ENCODE peak calls at places on chromosomes 16 and 17, in nine cellular contexts. Z is kidney; V is right lobe of liver; W is CD8-positive, alpha-beta T cell; D is mesothelial cell of epicardium; G is fibroblast of mammary gland; S is fibroblast of pulmonary artery; C is OCI-LY7; H is neural crest cell. T is an unnamed sample.

GRCh38 chr16:83813818-83814653 is 6.3 kb downstream of the HSBP1 start:
- DNase-seq in Z (no peak), V (no peak), W (no peak), D (no peak), G (peak), S (peak), C (peak), H (no peak), T (no peak)

GRCh38 chr16:47143677-47144558 is at the start of gene NETO2:
- DNase-seq in Z (peak), V (peak), W (peak), D (peak), G (peak), S (peak), C (peak), H (peak), T (peak)

GRCh38 chr16:16050106-16050505 is 100.7 kb downstream of the ABCC1 start:
- DNase-seq in Z (no peak), V (no peak), W (no peak), D (no peak), G (no peak), S (no peak), C (no peak), H (no peak), T (no peak)

GRCh38 chr16:66948034-66948821 is 12.8 kb upstream of the CES3 start:
- DNase-seq in Z (no peak), V (peak), W (no peak), D (no peak), G (no peak), S (no peak), C (no peak), H (no peak), T (no peak)

GRCh38 chr16:75248142-75248535 is 3.3 kb downstream of the BCAR1 start:
- DNase-seq in Z (no peak), V (no peak), W (no peak), D (no peak), G (no peak), S (no peak), C (no peak), H (no peak), T (no peak)

GRCh38 chr16:22139008-22139407 is 23.3 kb upstream of the SDR42E2 start:
- DNase-seq in Z (no peak), V (no peak), W (no peak), D (no peak), G (no peak), S (no peak), C (no peak), H (no peak), T (no peak)

GRCh38 chr16:85137323-85138072 is 25.2 kb upstream of the CIBAR2 start:
- DNase-seq in Z (peak), V (peak), W (peak), D (no peak), G (peak), S (peak), C (no peak), H (peak), T (no peak)

GRCh38 chr16:47017636-47018035 is 44.2 kb upstream of the DNAJA2 start:
- DNase-seq in Z (no peak), V (no peak), W (no peak), D (no peak), G (no peak), S (no peak), C (no peak), H (no peak), T (no peak)

GRCh38 chr17:77304051-77304745 is 163.4 kb downstream of the SEC14L1 start:
- DNase-seq in Z (no peak), V (no peak), W (no peak), D (no peak), G (no peak), S (peak), C (no peak), H (no peak), T (no peak)

GRCh38 chr17:46009681-46010596 is 10.9 kb downstream of the STH start:
- DNase-seq in Z (no peak), V (no peak), W (no peak), D (no peak), G (peak), S (no peak), C (no peak), H (no peak), T (no peak)

GRCh38 chr17:48646183-48647102 is 20.3 kb upstream of the HOXB9 start:
- DNase-seq in Z (no peak), V (no peak), W (peak), D (no peak), G (no peak), S (no peak), C (no peak), H (no peak), T (peak)

GRCh38 chr17:69501591-69502468 is 87.3 kb downstream of the MAP2K6 start:
- DNase-seq in Z (no peak), V (no peak), W (no peak), D (no peak), G (peak), S (peak), C (peak), H (no peak), T (peak)

GRCh38 chr17:2122641-2123302 is 67.9 kb downstream of the HIC1 start:
- DNase-seq in Z (peak), V (peak), W (no peak), D (no peak), G (peak), S (peak), C (no peak), H (no peak), T (peak)

GRCh38 chr16:70255584-70255983 is 3.8 kb upstream of the EXOSC6 start:
- DNase-seq in Z (no peak), V (no peak), W (no peak), D (no peak), G (no peak), S (no peak), C (no peak), H (no peak), T (no peak)

GRCh38 chr17:20995164-20995872 is 47.5 kb downstream of the USP22 start:
- DNase-seq in Z (peak), V (no peak), W (no peak), D (no peak), G (no peak), S (no peak), C (no peak), H (no peak), T (no peak)

GRCh38 chr17:81395600-81396277 is 482 bp downstream of the BAHCC1 start:
- DNase-seq in Z (no peak), V (no peak), W (no peak), D (no peak), G (no peak), S (no peak), C (no peak), H (no peak), T (no peak)

GRCh38 chr16:88323041-88323440 is 59.7 kb upstream of the ZNF469 start:
- DNase-seq in Z (peak), V (no peak), W (no peak), D (no peak), G (no peak), S (no peak), C (no peak), H (no peak), T (no peak)

GRCh38 chr16:20676268-20676828 is 21.1 kb downstream of the ACSM1 start:
- DNase-seq in Z (no peak), V (no peak), W (no peak), D (no peak), G (no peak), S (peak), C (no peak), H (no peak), T (no peak)

GRCh38 chr17:66750756-66751543 is 84.0 kb upstream of the CACNG5 start:
- DNase-seq in Z (no peak), V (no peak), W (no peak), D (no peak), G (no peak), S (no peak), C (no peak), H (no peak), T (no peak)

GRCh38 chr16:85389679-85390470 is 223.2 kb upstream of the GSE1 start:
- DNase-seq in Z (peak), V (no peak), W (no peak), D (peak), G (no peak), S (no peak), C (no peak), H (no peak), T (no peak)

GRCh38 chr16:85265161-85265784 is 153.0 kb upstream of the CIBAR2 start:
- DNase-seq in Z (no peak), V (no peak), W (no peak), D (no peak), G (no peak), S (no peak), C (no peak), H (no peak), T (no peak)

GRCh38 chr17:76419576-76420245 is 33.2 kb downstream of the UBE2O start:
- DNase-seq in Z (no peak), V (no peak), W (no peak), D (no peak), G (no peak), S (no peak), C (peak), H (no peak), T (no peak)

GRCh38 chr17:35312790-35313711 is 60.4 kb downstream of the SLFN11 start:
- DNase-seq in Z (peak), V (peak), W (peak), D (no peak), G (peak), S (peak), C (peak), H (peak), T (peak)

GRCh38 chr17:78113804-78114785 is 14.5 kb downstream of the TMC6 start:
- DNase-seq in Z (peak), V (no peak), W (peak), D (no peak), G (peak), S (no peak), C (no peak), H (no peak), T (no peak)

GRCh38 chr17:49015924-49016774 is 19.0 kb downstream of the IGF2BP1 start:
- DNase-seq in Z (no peak), V (no peak), W (no peak), D (no peak), G (no peak), S (no peak), C (no peak), H (no peak), T (no peak)

GRCh38 chr17:47735536-47736011 is 2.5 kb downstream of the TBX21 start:
- DNase-seq in Z (no peak), V (no peak), W (no peak), D (no peak), G (no peak), S (no peak), C (no peak), H (no peak), T (peak)

GRCh38 chr17:41645371-41646063 is 21.1 kb upstream of the KRT17 start:
- DNase-seq in Z (no peak), V (no peak), W (no peak), D (no peak), G (peak), S (peak), C (no peak), H (no peak), T (no peak)

GRCh38 chr16:718922-719321 is 2.0 kb upstream of the ANTKMT start:
- DNase-seq in Z (no peak), V (no peak), W (no peak), D (no peak), G (no peak), S (no peak), C (no peak), H (no peak), T (no peak)

GRCh38 chr17:1481736-1482135 is 10.8 kb downstream of the MYO1C start:
- DNase-seq in Z (no peak), V (no peak), W (no peak), D (no peak), G (peak), S (no peak), C (no peak), H (no peak), T (no peak)

GRCh38 chr17:38442548-38442947 is 14.3 kb downstream of the ARHGAP23 start:
- DNase-seq in Z (no peak), V (no peak), W (no peak), D (no peak), G (peak), S (no peak), C (no peak), H (no peak), T (no peak)

GRCh38 chr17:40819528-40820125 is 2.8 kb downstream of the KRT10 start:
- DNase-seq in Z (no peak), V (no peak), W (no peak), D (no peak), G (peak), S (peak), C (no peak), H (no peak), T (no peak)

GRCh38 chr16:17470871-17471744 is at the start of gene XYLT1:
- DNase-seq in Z (peak), V (peak), W (peak), D (peak), G (peak), S (peak), C (peak), H (peak), T (peak)

GRCh38 chr16:54505479-54506247 is 219.1 kb upstream of the IRX3 start:
- DNase-seq in Z (no peak), V (no peak), W (no peak), D (no peak), G (no peak), S (peak), C (no peak), H (no peak), T (no peak)

GRCh38 chr16:19520861-19521331 is 1.0 kb downstream of the GDE1 start:
- DNase-seq in Z (no peak), V (no peak), W (no peak), D (no peak), G (peak), S (peak), C (peak), H (no peak), T (peak)

GRCh38 chr16:68235105-68235881 is 634 bp downstream of the ESRP2 start:
- DNase-seq in Z (peak), V (peak), W (peak), D (no peak), G (no peak), S (no peak), C (no peak), H (no peak), T (no peak)

GRCh38 chr16:57648590-57649442 is 19.3 kb upstream of the ADGRG3 start:
- DNase-seq in Z (peak), V (peak), W (peak), D (peak), G (peak), S (peak), C (peak), H (peak), T (peak)

GRCh38 chr17:59199398-59199797 is 10.4 kb upstream of the SMG8 start:
- DNase-seq in Z (no peak), V (no peak), W (no peak), D (no peak), G (no peak), S (no peak), C (no peak), H (no peak), T (no peak)

GRCh38 chr17:13619462-13619861 is 17.7 kb upstream of the HS3ST3A1 start:
- DNase-seq in Z (no peak), V (no peak), W (no peak), D (no peak), G (no peak), S (no peak), C (no peak), H (no peak), T (no peak)
- TF ChIP-seq CTCF in Z (no peak), V (no peak), W (no peak), D (no peak), G (no peak), S (no peak), C (peak), H (no peak), T (no peak)

DNA sequence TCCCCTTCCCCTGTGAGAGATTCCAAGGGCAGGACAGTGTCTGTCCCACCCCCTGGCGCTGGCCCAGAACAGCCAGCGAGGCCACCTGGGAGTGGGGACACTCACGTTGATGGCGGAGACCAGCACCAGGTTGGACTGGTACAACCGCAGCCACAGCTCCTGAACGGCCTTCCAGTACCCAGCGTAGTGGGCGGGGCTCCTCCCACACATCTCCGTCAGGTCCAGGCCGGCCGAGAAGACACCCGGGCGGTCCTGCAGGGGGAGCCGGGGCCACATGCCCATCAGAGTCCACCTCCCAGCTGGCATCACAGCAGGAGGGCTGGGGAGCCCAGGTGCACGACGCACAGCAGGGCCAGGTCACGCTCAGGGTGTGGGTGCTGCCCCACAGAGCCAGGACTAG is 7.1 kb downstream of the ECI1 start:
- DNase-seq in Z (peak), V (peak), W (no peak), D (no peak), G (no peak), S (no peak), C (no peak), H (no peak), T (no peak)
- TF ChIP-seq CTCF in Z (no peak), V (no peak), W (no peak), D (no peak), G (no peak), S (no peak), C (no peak), H (no peak), T (no peak)

GRCh38 chr17:58121925-58122324 is 26.3 kb upstream of the OR4D1 start:
- DNase-seq in Z (no peak), V (no peak), W (peak), D (no peak), G (peak), S (peak), C (peak), H (no peak), T (peak)
- TF ChIP-seq CTCF in Z (peak), V (peak), W (peak), D (no peak), G (peak), S (peak), C (peak), H (peak), T (peak)

DNA sequence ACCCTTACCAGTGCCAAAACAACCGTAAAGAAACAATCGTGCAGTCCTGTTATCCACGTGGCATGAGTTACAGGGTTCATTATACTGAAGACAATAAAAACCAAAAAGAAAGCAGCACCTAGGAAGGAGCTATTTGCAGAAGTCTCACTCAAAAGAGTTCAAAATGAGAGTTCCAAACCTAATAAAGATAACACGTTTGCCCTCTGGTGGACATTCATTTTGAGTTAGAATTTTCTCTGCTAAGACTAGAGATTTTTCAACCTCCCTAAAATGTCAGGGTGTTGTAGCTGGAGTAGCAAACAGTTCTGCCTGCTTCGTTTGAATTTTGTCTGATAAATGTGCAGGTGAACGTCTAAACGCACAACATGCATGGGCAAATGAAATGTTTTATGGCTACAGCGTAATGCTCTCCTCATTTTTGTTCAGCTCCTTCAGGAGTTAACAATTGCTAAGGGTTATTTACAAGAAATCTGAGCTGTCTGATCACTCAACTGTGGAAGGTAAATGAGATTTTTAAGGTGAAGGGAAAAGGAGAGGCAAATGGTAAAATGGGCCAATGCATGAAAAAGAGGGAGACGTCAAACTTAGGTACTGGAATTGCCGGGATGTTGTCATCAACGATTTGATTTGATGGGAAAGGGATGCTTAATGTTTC is 1067.9 kb upstream of the EEF2KMT start:
- DNase-seq in Z (no peak), V (no peak), W (no peak), D (no peak), G (no peak), S (no peak), C (no peak), H (no peak), T (no peak)
- TF ChIP-seq CTCF in Z (no peak), V (peak), W (no peak), D (peak), G (no peak), S (no peak), C (peak), H (peak), T (no peak)

DNA sequence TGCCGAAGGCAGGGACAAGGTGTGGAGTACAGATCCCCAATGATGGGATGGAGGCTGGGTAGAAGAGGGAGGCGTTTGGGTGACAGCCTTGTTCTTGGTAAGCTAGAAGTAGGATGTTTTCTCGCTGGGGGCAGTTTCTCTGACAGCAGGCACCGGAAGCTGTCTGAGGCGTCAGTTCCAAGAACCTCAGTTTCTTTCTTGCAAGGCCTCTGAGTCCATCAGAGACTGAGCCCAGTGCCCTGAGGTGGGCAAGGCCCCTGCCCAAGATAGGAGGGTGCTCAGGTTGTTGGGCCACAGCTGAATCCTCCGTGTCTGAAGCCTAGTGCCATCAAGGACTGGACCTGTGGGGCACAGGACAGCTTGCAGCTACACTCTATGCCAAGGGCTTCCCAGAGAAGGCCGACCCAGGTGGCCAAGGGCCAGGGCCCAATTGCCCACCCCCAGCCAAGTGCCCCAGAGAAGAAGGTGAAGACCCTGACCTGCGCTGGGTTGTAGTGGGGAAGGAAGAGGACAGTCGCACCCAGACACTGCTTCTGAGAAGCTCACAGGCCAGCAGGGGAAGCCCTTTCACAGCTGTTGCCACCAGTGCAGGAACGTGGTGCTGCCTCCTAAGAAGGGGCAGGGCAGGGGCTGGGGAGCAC is 13.1 kb downstream of the CYB5D2 start:
- DNase-seq in Z (no peak), V (no peak), W (no peak), D (no peak), G (no peak), S (no peak), C (no peak), H (no peak), T (no peak)
- TF ChIP-seq CTCF in Z (no peak), V (no peak), W (no peak), D (no peak), G (no peak), S (no peak), C (no peak), H (no peak), T (no peak)

T was measured in GM10248.